ENCODE peak calls at places on chromosome 21, in nine cellular contexts. A, J, P, R, D, X, B, C and I are unnamed samples.

GRCh38 chr21:44253832-44254700 is 7.6 kb downstream of the DNMT3L start:
- DNase-seq in A (no peak), B (no peak), D (peak; percentile 13), P (no peak), J (no peak), C (no peak), X (no peak), R (no peak), I (peak; percentile 45)

GRCh38 chr21:25243809-25244208 is 363.5 kb downstream of the MRPL39 start:
- DNase-seq in X (no peak), B (no peak), D (no peak), P (no peak), J (no peak), C (no peak), R (no peak), A (no peak), I (no peak)

GRCh38 chr21:38798481-38798882 is 7.2 kb upstream of the ETS2 start:
- DNase-seq in J (no peak), R (no peak), C (no peak), P (no peak), A (peak; percentile 67), X (no peak), D (no peak), B (no peak), I (no peak)

GRCh38 chr21:45318556-45319341 is 31.1 kb upstream of the POFUT2 start:
- DNase-seq in J (peak; percentile 79), R (no peak), C (no peak), B (no peak), A (no peak), D (no peak), P (no peak), X (no peak), I (no peak)

GRCh38 chr21:25370311-25370744 is 237.0 kb downstream of the MRPL39 start:
- DNase-seq in R (no peak), D (no peak), C (peak; percentile 85), X (no peak), J (peak; percentile 94), A (no peak), B (no peak), P (peak; percentile 88), I (no peak)

GRCh38 chr21:25292396-25292795 is 314.9 kb downstream of the MRPL39 start:
- DNase-seq in A (no peak), P (no peak), B (no peak), X (no peak), J (no peak), R (no peak), C (no peak), D (no peak), I (no peak)

GRCh38 chr21:17554120-17554519 is 41.3 kb downstream of the CXADR start:
- DNase-seq in X (no peak), R (no peak), B (no peak), J (no peak), A (no peak), D (no peak), C (no peak), P (no peak), I (no peak)

GRCh38 chr21:14116080-14116481 is 94.7 kb downstream of the LIPI start:
- DNase-seq in P (no peak), B (no peak), C (no peak), A (no peak), D (no peak), J (no peak), R (peak; percentile 26), X (no peak), I (no peak)

GRCh38 chr21:14751011-14751410 is 204.9 kb upstream of the SAMSN1 start:
- DNase-seq in R (no peak), A (no peak), C (no peak), X (no peak), P (no peak), J (no peak), B (no peak), D (no peak), I (no peak)

GRCh38 chr21:27388835-27389234 is 421.9 kb upstream of the ADAMTS5 start:
- DNase-seq in P (no peak), D (no peak), B (no peak), A (no peak), R (no peak), J (no peak), X (no peak), C (no peak), I (no peak)

GRCh38 chr21:31354122-31354521 is 10.1 kb upstream of the TIAM1 start:
- DNase-seq in R (no peak), A (no peak), C (no peak), D (no peak), X (no peak), J (no peak), P (no peak), B (no peak), I (no peak)

GRCh38 chr21:44878053-44878982 is 4.8 kb upstream of the PTTG1IP start:
- DNase-seq in D (no peak), J (no peak), X (no peak), A (peak; percentile 55), P (no peak), B (no peak), R (no peak), C (no peak), I (peak; percentile 76)

GRCh38 chr21:28793043-28793442 is 199.6 kb downstream of the LTN1 start:
- DNase-seq in D (no peak), P (no peak), B (no peak), C (no peak), J (peak; percentile 54), X (no peak), R (no peak), A (no peak), I (no peak)

GRCh38 chr21:42496839-42497202 is 797 bp upstream of the RSPH1 start:
- DNase-seq in B (no peak), J (no peak), C (no peak), R (no peak), P (no peak), D (no peak), X (no peak), A (peak; percentile 53), I (no peak)

GRCh38 chr21:31872452-31873274 is at the start of gene HUNK:
- DNase-seq in D (peak; percentile 21), J (no peak), B (no peak), P (no peak), A (peak; percentile 62), R (peak; percentile 58), X (peak; percentile 54), C (no peak), I (no peak)

GRCh38 chr21:46000731-46001641 is 19.4 kb downstream of the COL6A1 start:
- DNase-seq in J (no peak), A (no peak), D (no peak), C (no peak), P (no peak), B (no peak), R (no peak), X (no peak), I (peak; percentile 43)

GRCh38 chr21:44894687-44895302 is 21.3 kb upstream of the PTTG1IP start:
- DNase-seq in X (no peak), R (no peak), B (no peak), A (no peak), D (no peak), C (no peak), J (no peak), P (no peak), I (no peak)

GRCh38 chr21:17352937-17353655 is 159.7 kb upstream of the CXADR start:
- DNase-seq in P (no peak), J (no peak), A (no peak), C (no peak), D (no peak), X (no peak), R (no peak), B (no peak), I (no peak)

DNA sequence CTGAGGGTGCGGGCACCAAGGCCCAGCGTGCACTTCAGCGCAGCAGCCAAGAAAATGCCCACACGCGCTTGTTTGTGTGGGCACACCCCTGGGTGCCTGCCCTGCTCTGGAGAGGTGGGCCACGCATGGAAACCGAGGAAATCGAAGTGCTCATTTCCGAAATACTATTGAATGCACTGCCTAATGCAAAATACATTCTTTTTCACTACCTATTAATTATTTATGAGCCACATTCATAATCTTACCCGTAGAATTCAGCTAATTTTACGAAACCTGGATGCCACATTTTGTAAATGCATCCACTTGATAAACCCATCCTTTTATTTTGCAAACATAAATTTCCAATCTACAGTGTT is 4.8 kb downstream of the DSCAM start:
- DNase-seq in B (no peak), R (no peak), C (no peak), A (no peak), J (no peak), X (no peak), P (no peak), D (no peak), I (no peak)
- TF ChIP-seq CTCF in B (no peak), R (no peak), C (no peak), A (no peak), J (no peak), X (no peak), P (no peak), D (no peak), I (no peak)

DNA sequence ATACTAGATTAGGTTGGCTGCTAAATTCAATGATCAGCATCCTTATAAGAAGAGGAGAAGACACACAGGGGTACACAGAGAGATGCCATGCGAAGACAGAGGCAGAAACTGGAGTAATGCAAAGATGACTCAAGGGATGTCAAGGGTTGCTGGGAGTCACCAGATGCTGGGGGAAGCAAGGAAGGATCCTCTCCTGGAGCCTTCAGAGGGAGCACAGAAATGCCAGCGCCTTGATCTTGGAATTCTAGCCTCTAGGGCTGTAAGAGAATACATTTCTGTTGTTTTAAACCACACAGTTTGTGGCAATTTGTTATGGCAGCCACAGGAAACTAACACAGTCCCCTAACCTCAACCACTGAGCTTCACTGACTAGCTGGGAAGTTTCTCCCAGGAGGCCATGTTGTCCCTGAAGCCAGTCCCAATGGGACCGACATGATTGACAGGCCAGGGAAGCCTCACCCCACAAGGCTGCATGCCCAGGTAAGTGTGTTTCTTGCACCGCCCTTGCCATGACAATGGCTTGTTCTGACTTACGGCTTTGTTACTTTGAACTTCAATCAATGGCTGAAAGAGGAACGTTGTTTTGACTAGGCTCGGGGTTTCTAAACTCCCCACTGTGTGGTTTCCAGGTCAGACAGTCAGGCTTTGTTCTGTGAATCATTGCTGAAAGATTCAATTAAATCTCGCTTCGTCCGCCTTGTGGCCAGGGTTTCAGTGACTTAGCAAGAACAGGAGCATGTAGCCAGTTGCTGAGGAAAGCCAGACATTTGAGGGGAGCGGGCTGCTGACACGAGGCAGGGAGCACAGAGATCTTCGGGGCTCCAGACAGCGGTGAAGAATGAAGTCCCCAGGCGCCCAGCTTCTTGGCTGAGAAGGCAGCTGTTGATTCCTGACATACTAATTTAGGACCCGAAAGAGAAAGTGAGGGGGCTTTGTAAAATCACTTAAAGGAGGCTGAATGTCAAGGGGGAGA is 62.3 kb downstream of the RUNX1 start:
- DNase-seq in R (peak; percentile 60), A (peak; percentile 31), B (no peak), C (no peak), J (peak; percentile 78), P (peak; percentile 47), D (peak; percentile 36), X (no peak), I (no peak)
- TF ChIP-seq CTCF in R (no peak), A (no peak), B (no peak), C (no peak), J (no peak), P (peak; percentile 10), D (no peak), X (no peak), I (no peak)

GRCh38 chr21:30268608-30269197 is 14.0 kb downstream of the KRTAP24-1 start:
- DNase-seq in C (no peak), A (no peak), B (no peak), J (no peak), D (no peak), P (no peak), X (no peak), R (no peak), I (no peak)
- TF ChIP-seq CTCF in C (peak; percentile 17), A (no peak), B (no peak), J (peak; percentile 6), D (no peak), P (no peak), X (peak; percentile 44), R (no peak), I (no peak)

GRCh38 chr21:36478941-36479340 is 981 bp downstream of the CLDN14 start:
- DNase-seq in A (no peak), P (no peak), R (no peak), X (peak; percentile 21), J (no peak), B (no peak), C (no peak), D (no peak), I (no peak)
- TF ChIP-seq CTCF in A (no peak), P (peak; percentile 54), R (peak; percentile 35), X (no peak), J (peak; percentile 38), B (no peak), C (no peak), D (no peak), I (no peak)